ENCODE peak calls at places on chromosome 4, in ten cellular contexts. One of them, this sample, is unnamed.

GRCh38 chr4:81454498-81454897 is 17.2 kb downstream of the RASGEF1B start:
- DNase-seq in heart right ventricle: no peak
- DNase-seq in RWPE2: no peak
- DNase-seq in stimulated activated CD8-positive, alpha-beta memory T cell treated with anti-CD3 and anti-CD28 coated beads, Interleukin-2, amount 100 ng/mL, for 1 hour: no peak
- DNase-seq in NCI-H460: no peak
- DNase-seq in HCT116: no peak
- DNase-seq in stimulated activated effector memory CD8-positive, alpha-beta T cell treated with anti-CD3 and anti-CD28 coated beads, Interleukin-12 subunit alpha, Interleukin-12 subunit beta, amount 100 ng/mL, for 72 hours: peak; percentile 56
- DNase-seq in M059J: peak; percentile 42
- DNase-seq in activated naive CD8-positive, alpha-beta T cell treated with anti-CD3 and anti-CD28 coated beads for 36 hours: peak; percentile 36
- DNase-seq in AML-193: no peak
- DNase-seq in this sample: no peak

GRCh38 chr4:139188648-139189416 is 11.8 kb upstream of the ELF2 start:
- DNase-seq in heart right ventricle: no peak
- DNase-seq in RWPE2: no peak
- DNase-seq in stimulated activated CD8-positive, alpha-beta memory T cell treated with anti-CD3 and anti-CD28 coated beads, Interleukin-2, amount 100 ng/mL, for 1 hour: no peak
- DNase-seq in NCI-H460: no peak
- DNase-seq in HCT116: no peak
- DNase-seq in stimulated activated effector memory CD8-positive, alpha-beta T cell treated with anti-CD3 and anti-CD28 coated beads, Interleukin-12 subunit alpha, Interleukin-12 subunit beta, amount 100 ng/mL, for 72 hours: no peak
- DNase-seq in M059J: peak; percentile 12
- DNase-seq in activated naive CD8-positive, alpha-beta T cell treated with anti-CD3 and anti-CD28 coated beads for 36 hours: no peak
- DNase-seq in AML-193: peak; percentile 93
- DNase-seq in this sample: peak; percentile 52

GRCh38 chr4:41550308-41550707 is 12.4 kb downstream of the LIMCH1 start:
- DNase-seq in heart right ventricle: no peak
- DNase-seq in RWPE2: no peak
- DNase-seq in stimulated activated CD8-positive, alpha-beta memory T cell treated with anti-CD3 and anti-CD28 coated beads, Interleukin-2, amount 100 ng/mL, for 1 hour: no peak
- DNase-seq in NCI-H460: no peak
- DNase-seq in HCT116: no peak
- DNase-seq in stimulated activated effector memory CD8-positive, alpha-beta T cell treated with anti-CD3 and anti-CD28 coated beads, Interleukin-12 subunit alpha, Interleukin-12 subunit beta, amount 100 ng/mL, for 72 hours: no peak
- DNase-seq in M059J: peak; percentile 76
- DNase-seq in activated naive CD8-positive, alpha-beta T cell treated with anti-CD3 and anti-CD28 coated beads for 36 hours: no peak
- DNase-seq in AML-193: no peak
- DNase-seq in this sample: no peak

GRCh38 chr4:77877771-77878170 is 15.1 kb downstream of the MRPL1 start:
- DNase-seq in heart right ventricle: no peak
- DNase-seq in RWPE2: no peak
- DNase-seq in stimulated activated CD8-positive, alpha-beta memory T cell treated with anti-CD3 and anti-CD28 coated beads, Interleukin-2, amount 100 ng/mL, for 1 hour: no peak
- DNase-seq in NCI-H460: no peak
- DNase-seq in HCT116: no peak
- DNase-seq in stimulated activated effector memory CD8-positive, alpha-beta T cell treated with anti-CD3 and anti-CD28 coated beads, Interleukin-12 subunit alpha, Interleukin-12 subunit beta, amount 100 ng/mL, for 72 hours: no peak
- DNase-seq in M059J: no peak
- DNase-seq in activated naive CD8-positive, alpha-beta T cell treated with anti-CD3 and anti-CD28 coated beads for 36 hours: no peak
- DNase-seq in AML-193: no peak
- DNase-seq in this sample: no peak

GRCh38 chr4:140943887-140944515 is 187.8 kb upstream of the TBC1D9 start:
- DNase-seq in heart right ventricle: no peak
- DNase-seq in RWPE2: no peak
- DNase-seq in stimulated activated CD8-positive, alpha-beta memory T cell treated with anti-CD3 and anti-CD28 coated beads, Interleukin-2, amount 100 ng/mL, for 1 hour: no peak
- DNase-seq in NCI-H460: no peak
- DNase-seq in HCT116: no peak
- DNase-seq in stimulated activated effector memory CD8-positive, alpha-beta T cell treated with anti-CD3 and anti-CD28 coated beads, Interleukin-12 subunit alpha, Interleukin-12 subunit beta, amount 100 ng/mL, for 72 hours: no peak
- DNase-seq in M059J: peak; percentile 43
- DNase-seq in activated naive CD8-positive, alpha-beta T cell treated with anti-CD3 and anti-CD28 coated beads for 36 hours: no peak
- DNase-seq in AML-193: no peak
- DNase-seq in this sample: peak; percentile 72

GRCh38 chr4:133403913-133404312 is 254.8 kb downstream of the PCDH10 start:
- DNase-seq in heart right ventricle: no peak
- DNase-seq in RWPE2: no peak
- DNase-seq in stimulated activated CD8-positive, alpha-beta memory T cell treated with anti-CD3 and anti-CD28 coated beads, Interleukin-2, amount 100 ng/mL, for 1 hour: no peak
- DNase-seq in NCI-H460: no peak
- DNase-seq in HCT116: no peak
- DNase-seq in stimulated activated effector memory CD8-positive, alpha-beta T cell treated with anti-CD3 and anti-CD28 coated beads, Interleukin-12 subunit alpha, Interleukin-12 subunit beta, amount 100 ng/mL, for 72 hours: no peak
- DNase-seq in M059J: no peak
- DNase-seq in activated naive CD8-positive, alpha-beta T cell treated with anti-CD3 and anti-CD28 coated beads for 36 hours: no peak
- DNase-seq in AML-193: no peak
- DNase-seq in this sample: no peak

GRCh38 chr4:100106982-100107381 is 83.3 kb downstream of the DDIT4L start:
- DNase-seq in heart right ventricle: no peak
- DNase-seq in RWPE2: no peak
- DNase-seq in stimulated activated CD8-positive, alpha-beta memory T cell treated with anti-CD3 and anti-CD28 coated beads, Interleukin-2, amount 100 ng/mL, for 1 hour: no peak
- DNase-seq in NCI-H460: no peak
- DNase-seq in HCT116: no peak
- DNase-seq in stimulated activated effector memory CD8-positive, alpha-beta T cell treated with anti-CD3 and anti-CD28 coated beads, Interleukin-12 subunit alpha, Interleukin-12 subunit beta, amount 100 ng/mL, for 72 hours: no peak
- DNase-seq in M059J: no peak
- DNase-seq in activated naive CD8-positive, alpha-beta T cell treated with anti-CD3 and anti-CD28 coated beads for 36 hours: peak; percentile 12
- DNase-seq in AML-193: peak; percentile 63
- DNase-seq in this sample: no peak

GRCh38 chr4:140359571-140360427 is 13.6 kb upstream of the SCOC start:
- DNase-seq in heart right ventricle: peak; percentile 69
- DNase-seq in RWPE2: peak; percentile 78
- DNase-seq in stimulated activated CD8-positive, alpha-beta memory T cell treated with anti-CD3 and anti-CD28 coated beads, Interleukin-2, amount 100 ng/mL, for 1 hour: peak; percentile 35
- DNase-seq in NCI-H460: peak; percentile 79
- DNase-seq in HCT116: peak; percentile 83
- DNase-seq in stimulated activated effector memory CD8-positive, alpha-beta T cell treated with anti-CD3 and anti-CD28 coated beads, Interleukin-12 subunit alpha, Interleukin-12 subunit beta, amount 100 ng/mL, for 72 hours: peak; percentile 83
- DNase-seq in M059J: peak; percentile 80
- DNase-seq in activated naive CD8-positive, alpha-beta T cell treated with anti-CD3 and anti-CD28 coated beads for 36 hours: peak; percentile 67
- DNase-seq in AML-193: peak; percentile 76
- DNase-seq in this sample: peak; percentile 83

GRCh38 chr4:55125087-55125721 is at the start of gene KDR:
- DNase-seq in heart right ventricle: peak; percentile 69
- DNase-seq in RWPE2: no peak
- DNase-seq in stimulated activated CD8-positive, alpha-beta memory T cell treated with anti-CD3 and anti-CD28 coated beads, Interleukin-2, amount 100 ng/mL, for 1 hour: no peak
- DNase-seq in NCI-H460: no peak
- DNase-seq in HCT116: no peak
- DNase-seq in stimulated activated effector memory CD8-positive, alpha-beta T cell treated with anti-CD3 and anti-CD28 coated beads, Interleukin-12 subunit alpha, Interleukin-12 subunit beta, amount 100 ng/mL, for 72 hours: no peak
- DNase-seq in M059J: peak; percentile 13
- DNase-seq in activated naive CD8-positive, alpha-beta T cell treated with anti-CD3 and anti-CD28 coated beads for 36 hours: no peak
- DNase-seq in AML-193: no peak
- DNase-seq in this sample: peak; percentile 25

GRCh38 chr4:126899382-126899801 is 733.4 kb upstream of the INTU start:
- DNase-seq in heart right ventricle: peak; percentile 50
- DNase-seq in RWPE2: no peak
- DNase-seq in stimulated activated CD8-positive, alpha-beta memory T cell treated with anti-CD3 and anti-CD28 coated beads, Interleukin-2, amount 100 ng/mL, for 1 hour: no peak
- DNase-seq in NCI-H460: no peak
- DNase-seq in HCT116: peak; percentile 32
- DNase-seq in stimulated activated effector memory CD8-positive, alpha-beta T cell treated with anti-CD3 and anti-CD28 coated beads, Interleukin-12 subunit alpha, Interleukin-12 subunit beta, amount 100 ng/mL, for 72 hours: no peak
- DNase-seq in M059J: peak; percentile 88
- DNase-seq in activated naive CD8-positive, alpha-beta T cell treated with anti-CD3 and anti-CD28 coated beads for 36 hours: no peak
- DNase-seq in AML-193: no peak
- DNase-seq in this sample: peak; percentile 81

GRCh38 chr4:25827897-25828296 is 34.9 kb downstream of the SEL1L3 start:
- DNase-seq in heart right ventricle: no peak
- DNase-seq in RWPE2: no peak
- DNase-seq in stimulated activated CD8-positive, alpha-beta memory T cell treated with anti-CD3 and anti-CD28 coated beads, Interleukin-2, amount 100 ng/mL, for 1 hour: no peak
- DNase-seq in NCI-H460: no peak
- DNase-seq in HCT116: no peak
- DNase-seq in stimulated activated effector memory CD8-positive, alpha-beta T cell treated with anti-CD3 and anti-CD28 coated beads, Interleukin-12 subunit alpha, Interleukin-12 subunit beta, amount 100 ng/mL, for 72 hours: no peak
- DNase-seq in M059J: no peak
- DNase-seq in activated naive CD8-positive, alpha-beta T cell treated with anti-CD3 and anti-CD28 coated beads for 36 hours: no peak
- DNase-seq in AML-193: no peak
- DNase-seq in this sample: no peak

GRCh38 chr4:118265312-118266144 is 87.3 kb downstream of the PRSS12 start:
- DNase-seq in heart right ventricle: no peak
- DNase-seq in RWPE2: no peak
- DNase-seq in stimulated activated CD8-positive, alpha-beta memory T cell treated with anti-CD3 and anti-CD28 coated beads, Interleukin-2, amount 100 ng/mL, for 1 hour: no peak
- DNase-seq in NCI-H460: no peak
- DNase-seq in HCT116: no peak
- DNase-seq in stimulated activated effector memory CD8-positive, alpha-beta T cell treated with anti-CD3 and anti-CD28 coated beads, Interleukin-12 subunit alpha, Interleukin-12 subunit beta, amount 100 ng/mL, for 72 hours: no peak
- DNase-seq in M059J: no peak
- DNase-seq in activated naive CD8-positive, alpha-beta T cell treated with anti-CD3 and anti-CD28 coated beads for 36 hours: peak; percentile 50
- DNase-seq in AML-193: no peak
- DNase-seq in this sample: no peak

GRCh38 chr4:21474195-21474594 is 474.4 kb downstream of the KCNIP4 start:
- DNase-seq in heart right ventricle: no peak
- DNase-seq in RWPE2: no peak
- DNase-seq in stimulated activated CD8-positive, alpha-beta memory T cell treated with anti-CD3 and anti-CD28 coated beads, Interleukin-2, amount 100 ng/mL, for 1 hour: no peak
- DNase-seq in NCI-H460: no peak
- DNase-seq in HCT116: no peak
- DNase-seq in stimulated activated effector memory CD8-positive, alpha-beta T cell treated with anti-CD3 and anti-CD28 coated beads, Interleukin-12 subunit alpha, Interleukin-12 subunit beta, amount 100 ng/mL, for 72 hours: no peak
- DNase-seq in M059J: no peak
- DNase-seq in activated naive CD8-positive, alpha-beta T cell treated with anti-CD3 and anti-CD28 coated beads for 36 hours: no peak
- DNase-seq in AML-193: no peak
- DNase-seq in this sample: no peak

GRCh38 chr4:72875545-72875944 is 194.0 kb downstream of the COX18 start:
- DNase-seq in heart right ventricle: no peak
- DNase-seq in RWPE2: no peak
- DNase-seq in stimulated activated CD8-positive, alpha-beta memory T cell treated with anti-CD3 and anti-CD28 coated beads, Interleukin-2, amount 100 ng/mL, for 1 hour: no peak
- DNase-seq in NCI-H460: no peak
- DNase-seq in HCT116: no peak
- DNase-seq in stimulated activated effector memory CD8-positive, alpha-beta T cell treated with anti-CD3 and anti-CD28 coated beads, Interleukin-12 subunit alpha, Interleukin-12 subunit beta, amount 100 ng/mL, for 72 hours: no peak
- DNase-seq in M059J: no peak
- DNase-seq in activated naive CD8-positive, alpha-beta T cell treated with anti-CD3 and anti-CD28 coated beads for 36 hours: no peak
- DNase-seq in AML-193: no peak
- DNase-seq in this sample: no peak

GRCh38 chr4:56055027-56055976 is 106.6 kb downstream of the CEP135 start:
- DNase-seq in heart right ventricle: no peak
- DNase-seq in RWPE2: no peak
- DNase-seq in stimulated activated CD8-positive, alpha-beta memory T cell treated with anti-CD3 and anti-CD28 coated beads, Interleukin-2, amount 100 ng/mL, for 1 hour: no peak
- DNase-seq in NCI-H460: no peak
- DNase-seq in HCT116: no peak
- DNase-seq in stimulated activated effector memory CD8-positive, alpha-beta T cell treated with anti-CD3 and anti-CD28 coated beads, Interleukin-12 subunit alpha, Interleukin-12 subunit beta, amount 100 ng/mL, for 72 hours: no peak
- DNase-seq in M059J: no peak
- DNase-seq in activated naive CD8-positive, alpha-beta T cell treated with anti-CD3 and anti-CD28 coated beads for 36 hours: no peak
- DNase-seq in AML-193: no peak
- DNase-seq in this sample: no peak

GRCh38 chr4:119656986-119657635 is 28.5 kb upstream of the PDE5A start:
- DNase-seq in heart right ventricle: no peak
- DNase-seq in RWPE2: no peak
- DNase-seq in stimulated activated CD8-positive, alpha-beta memory T cell treated with anti-CD3 and anti-CD28 coated beads, Interleukin-2, amount 100 ng/mL, for 1 hour: no peak
- DNase-seq in NCI-H460: no peak
- DNase-seq in HCT116: peak; percentile 13
- DNase-seq in stimulated activated effector memory CD8-positive, alpha-beta T cell treated with anti-CD3 and anti-CD28 coated beads, Interleukin-12 subunit alpha, Interleukin-12 subunit beta, amount 100 ng/mL, for 72 hours: no peak
- DNase-seq in M059J: peak; percentile 67
- DNase-seq in activated naive CD8-positive, alpha-beta T cell treated with anti-CD3 and anti-CD28 coated beads for 36 hours: no peak
- DNase-seq in AML-193: no peak
- DNase-seq in this sample: peak; percentile 36

GRCh38 chr4:52823478-52824092 is 38.5 kb upstream of the RASL11B start:
- DNase-seq in heart right ventricle: no peak
- DNase-seq in RWPE2: no peak
- DNase-seq in stimulated activated CD8-positive, alpha-beta memory T cell treated with anti-CD3 and anti-CD28 coated beads, Interleukin-2, amount 100 ng/mL, for 1 hour: no peak
- DNase-seq in NCI-H460: no peak
- DNase-seq in HCT116: peak; percentile 54
- DNase-seq in stimulated activated effector memory CD8-positive, alpha-beta T cell treated with anti-CD3 and anti-CD28 coated beads, Interleukin-12 subunit alpha, Interleukin-12 subunit beta, amount 100 ng/mL, for 72 hours: peak; percentile 48
- DNase-seq in M059J: peak; percentile 88
- DNase-seq in activated naive CD8-positive, alpha-beta T cell treated with anti-CD3 and anti-CD28 coated beads for 36 hours: no peak
- DNase-seq in AML-193: no peak
- DNase-seq in this sample: peak; percentile 92

GRCh38 chr4:22574424-22574823 is 58.6 kb upstream of the ADGRA3 start:
- DNase-seq in heart right ventricle: no peak
- DNase-seq in RWPE2: no peak
- DNase-seq in stimulated activated CD8-positive, alpha-beta memory T cell treated with anti-CD3 and anti-CD28 coated beads, Interleukin-2, amount 100 ng/mL, for 1 hour: no peak
- DNase-seq in NCI-H460: no peak
- DNase-seq in HCT116: no peak
- DNase-seq in stimulated activated effector memory CD8-positive, alpha-beta T cell treated with anti-CD3 and anti-CD28 coated beads, Interleukin-12 subunit alpha, Interleukin-12 subunit beta, amount 100 ng/mL, for 72 hours: no peak
- DNase-seq in M059J: no peak
- DNase-seq in activated naive CD8-positive, alpha-beta T cell treated with anti-CD3 and anti-CD28 coated beads for 36 hours: no peak
- DNase-seq in AML-193: no peak
- DNase-seq in this sample: no peak

GRCh38 chr4:87317527-87317926 is 5.2 kb downstream of the HSD17B13 start:
- DNase-seq in heart right ventricle: no peak
- DNase-seq in RWPE2: no peak
- DNase-seq in stimulated activated CD8-positive, alpha-beta memory T cell treated with anti-CD3 and anti-CD28 coated beads, Interleukin-2, amount 100 ng/mL, for 1 hour: no peak
- DNase-seq in NCI-H460: no peak
- DNase-seq in HCT116: no peak
- DNase-seq in stimulated activated effector memory CD8-positive, alpha-beta T cell treated with anti-CD3 and anti-CD28 coated beads, Interleukin-12 subunit alpha, Interleukin-12 subunit beta, amount 100 ng/mL, for 72 hours: no peak
- DNase-seq in M059J: no peak
- DNase-seq in activated naive CD8-positive, alpha-beta T cell treated with anti-CD3 and anti-CD28 coated beads for 36 hours: no peak
- DNase-seq in AML-193: no peak
- DNase-seq in this sample: peak; percentile 21

GRCh38 chr4:23818097-23818648 is 71.7 kb downstream of the PPARGC1A start:
- DNase-seq in heart right ventricle: no peak
- DNase-seq in RWPE2: no peak
- DNase-seq in stimulated activated CD8-positive, alpha-beta memory T cell treated with anti-CD3 and anti-CD28 coated beads, Interleukin-2, amount 100 ng/mL, for 1 hour: no peak
- DNase-seq in NCI-H460: no peak
- DNase-seq in HCT116: no peak
- DNase-seq in stimulated activated effector memory CD8-positive, alpha-beta T cell treated with anti-CD3 and anti-CD28 coated beads, Interleukin-12 subunit alpha, Interleukin-12 subunit beta, amount 100 ng/mL, for 72 hours: no peak
- DNase-seq in M059J: no peak
- DNase-seq in activated naive CD8-positive, alpha-beta T cell treated with anti-CD3 and anti-CD28 coated beads for 36 hours: no peak
- DNase-seq in AML-193: no peak
- DNase-seq in this sample: no peak

GRCh38 chr4:153611679-153612078 is 72.4 kb upstream of the TLR2 start:
- DNase-seq in heart right ventricle: no peak
- DNase-seq in RWPE2: no peak
- DNase-seq in stimulated activated CD8-positive, alpha-beta memory T cell treated with anti-CD3 and anti-CD28 coated beads, Interleukin-2, amount 100 ng/mL, for 1 hour: no peak
- DNase-seq in NCI-H460: no peak
- DNase-seq in HCT116: no peak
- DNase-seq in stimulated activated effector memory CD8-positive, alpha-beta T cell treated with anti-CD3 and anti-CD28 coated beads, Interleukin-12 subunit alpha, Interleukin-12 subunit beta, amount 100 ng/mL, for 72 hours: no peak
- DNase-seq in M059J: peak; percentile 4
- DNase-seq in activated naive CD8-positive, alpha-beta T cell treated with anti-CD3 and anti-CD28 coated beads for 36 hours: no peak
- DNase-seq in AML-193: no peak
- DNase-seq in this sample: peak; percentile 32

GRCh38 chr4:56861365-56861764 is 39.9 kb upstream of the SPINK2 start:
- DNase-seq in heart right ventricle: no peak
- DNase-seq in RWPE2: no peak
- DNase-seq in stimulated activated CD8-positive, alpha-beta memory T cell treated with anti-CD3 and anti-CD28 coated beads, Interleukin-2, amount 100 ng/mL, for 1 hour: no peak
- DNase-seq in NCI-H460: no peak
- DNase-seq in HCT116: no peak
- DNase-seq in stimulated activated effector memory CD8-positive, alpha-beta T cell treated with anti-CD3 and anti-CD28 coated beads, Interleukin-12 subunit alpha, Interleukin-12 subunit beta, amount 100 ng/mL, for 72 hours: no peak
- DNase-seq in M059J: peak; percentile 50
- DNase-seq in activated naive CD8-positive, alpha-beta T cell treated with anti-CD3 and anti-CD28 coated beads for 36 hours: no peak
- DNase-seq in AML-193: no peak
- DNase-seq in this sample: no peak

GRCh38 chr4:165537028-165537648 is 158.3 kb downstream of the CPE start:
- DNase-seq in heart right ventricle: peak; percentile 6
- DNase-seq in RWPE2: no peak
- DNase-seq in stimulated activated CD8-positive, alpha-beta memory T cell treated with anti-CD3 and anti-CD28 coated beads, Interleukin-2, amount 100 ng/mL, for 1 hour: no peak
- DNase-seq in NCI-H460: peak; percentile 30
- DNase-seq in HCT116: peak; percentile 51
- DNase-seq in stimulated activated effector memory CD8-positive, alpha-beta T cell treated with anti-CD3 and anti-CD28 coated beads, Interleukin-12 subunit alpha, Interleukin-12 subunit beta, amount 100 ng/mL, for 72 hours: no peak
- DNase-seq in M059J: peak; percentile 48
- DNase-seq in activated naive CD8-positive, alpha-beta T cell treated with anti-CD3 and anti-CD28 coated beads for 36 hours: no peak
- DNase-seq in AML-193: peak; percentile 40
- DNase-seq in this sample: peak; percentile 66

GRCh38 chr4:85828295-85828910 is 353.5 kb downstream of the ARHGAP24 start:
- DNase-seq in heart right ventricle: no peak
- DNase-seq in RWPE2: no peak
- DNase-seq in stimulated activated CD8-positive, alpha-beta memory T cell treated with anti-CD3 and anti-CD28 coated beads, Interleukin-2, amount 100 ng/mL, for 1 hour: no peak
- DNase-seq in NCI-H460: no peak
- DNase-seq in HCT116: no peak
- DNase-seq in stimulated activated effector memory CD8-positive, alpha-beta T cell treated with anti-CD3 and anti-CD28 coated beads, Interleukin-12 subunit alpha, Interleukin-12 subunit beta, amount 100 ng/mL, for 72 hours: no peak
- DNase-seq in M059J: peak; percentile 53
- DNase-seq in activated naive CD8-positive, alpha-beta T cell treated with anti-CD3 and anti-CD28 coated beads for 36 hours: no peak
- DNase-seq in AML-193: no peak
- DNase-seq in this sample: peak; percentile 69

GRCh38 chr4:3337357-3337732 is 44.5 kb downstream of the RGS12 start:
- DNase-seq in heart right ventricle: no peak
- DNase-seq in RWPE2: no peak
- DNase-seq in stimulated activated CD8-positive, alpha-beta memory T cell treated with anti-CD3 and anti-CD28 coated beads, Interleukin-2, amount 100 ng/mL, for 1 hour: no peak
- DNase-seq in NCI-H460: no peak
- DNase-seq in HCT116: no peak
- DNase-seq in stimulated activated effector memory CD8-positive, alpha-beta T cell treated with anti-CD3 and anti-CD28 coated beads, Interleukin-12 subunit alpha, Interleukin-12 subunit beta, amount 100 ng/mL, for 72 hours: peak; percentile 17
- DNase-seq in M059J: no peak
- DNase-seq in activated naive CD8-positive, alpha-beta T cell treated with anti-CD3 and anti-CD28 coated beads for 36 hours: no peak
- DNase-seq in AML-193: no peak
- DNase-seq in this sample: no peak

GRCh38 chr4:182062936-182063335 is 180.3 kb upstream of the TENM3 start:
- DNase-seq in heart right ventricle: no peak
- DNase-seq in RWPE2: no peak
- DNase-seq in stimulated activated CD8-positive, alpha-beta memory T cell treated with anti-CD3 and anti-CD28 coated beads, Interleukin-2, amount 100 ng/mL, for 1 hour: no peak
- DNase-seq in NCI-H460: peak; percentile 14
- DNase-seq in HCT116: no peak
- DNase-seq in stimulated activated effector memory CD8-positive, alpha-beta T cell treated with anti-CD3 and anti-CD28 coated beads, Interleukin-12 subunit alpha, Interleukin-12 subunit beta, amount 100 ng/mL, for 72 hours: no peak
- DNase-seq in M059J: peak; percentile 78
- DNase-seq in activated naive CD8-positive, alpha-beta T cell treated with anti-CD3 and anti-CD28 coated beads for 36 hours: no peak
- DNase-seq in AML-193: no peak
- DNase-seq in this sample: peak; percentile 82

GRCh38 chr4:53601251-53601764 is 10.0 kb upstream of the LNX1 start:
- DNase-seq in heart right ventricle: no peak
- DNase-seq in RWPE2: no peak
- DNase-seq in stimulated activated CD8-positive, alpha-beta memory T cell treated with anti-CD3 and anti-CD28 coated beads, Interleukin-2, amount 100 ng/mL, for 1 hour: no peak
- DNase-seq in NCI-H460: no peak
- DNase-seq in HCT116: no peak
- DNase-seq in stimulated activated effector memory CD8-positive, alpha-beta T cell treated with anti-CD3 and anti-CD28 coated beads, Interleukin-12 subunit alpha, Interleukin-12 subunit beta, amount 100 ng/mL, for 72 hours: no peak
- DNase-seq in M059J: no peak
- DNase-seq in activated naive CD8-positive, alpha-beta T cell treated with anti-CD3 and anti-CD28 coated beads for 36 hours: no peak
- DNase-seq in AML-193: no peak
- DNase-seq in this sample: no peak

This sample was measured in fibroblast of mammary gland.